ENCODE peak calls at places on chromosomes 6 and 20, in five cellular contexts. One of them, this sample, is unnamed.

GRCh38 chr6:135576055-135576454 is 78.5 kb upstream of the AHI1 start:
- DNase-seq in DMS153: peak
- DNase-seq in NCI-H226: peak
- DNase-seq in heart left ventricle: no peak
- DNase-seq in activated naive CD4-positive, alpha-beta T cell treated with Interleukin-2 at 50 U/mL for 16 hours: no peak
- DNase-seq in this sample: no peak

GRCh38 chr20:33685328-33686007 is 717 bp downstream of the E2F1 start:
- DNase-seq in DMS153: peak
- DNase-seq in heart left ventricle: no peak
- DNase-seq in NCI-H226: peak
- DNase-seq in activated naive CD4-positive, alpha-beta T cell treated with Interleukin-2 at 50 U/mL for 16 hours: peak
- DNase-seq in this sample: peak

GRCh38 chr20:63301671-63302070 is 8.7 kb downstream of the COL20A1 start:
- DNase-seq in NCI-H226: no peak
- DNase-seq in heart left ventricle: no peak
- DNase-seq in activated naive CD4-positive, alpha-beta T cell treated with Interleukin-2 at 50 U/mL for 16 hours: no peak
- DNase-seq in DMS153: no peak
- DNase-seq in this sample: no peak

GRCh38 chr20:51326241-51326819 is 216.2 kb downstream of the NFATC2 start:
- DNase-seq in heart left ventricle: no peak
- DNase-seq in DMS153: no peak
- DNase-seq in NCI-H226: no peak
- DNase-seq in activated naive CD4-positive, alpha-beta T cell treated with Interleukin-2 at 50 U/mL for 16 hours: peak
- DNase-seq in this sample: peak

GRCh38 chr20:63315982-63316491 is 23.1 kb downstream of the COL20A1 start:
- DNase-seq in activated naive CD4-positive, alpha-beta T cell treated with Interleukin-2 at 50 U/mL for 16 hours: no peak
- DNase-seq in DMS153: no peak
- DNase-seq in heart left ventricle: peak
- DNase-seq in NCI-H226: no peak
- DNase-seq in this sample: no peak

GRCh38 chr20:42352096-42352495 is 733.9 kb upstream of the CHD6 start:
- DNase-seq in DMS153: no peak
- DNase-seq in heart left ventricle: no peak
- DNase-seq in activated naive CD4-positive, alpha-beta T cell treated with Interleukin-2 at 50 U/mL for 16 hours: no peak
- DNase-seq in NCI-H226: no peak
- DNase-seq in this sample: no peak

GRCh38 chr6:99995916-99996315 is 1.9 kb upstream of the MCHR2 start:
- DNase-seq in heart left ventricle: no peak
- DNase-seq in NCI-H226: no peak
- DNase-seq in activated naive CD4-positive, alpha-beta T cell treated with Interleukin-2 at 50 U/mL for 16 hours: no peak
- DNase-seq in DMS153: no peak
- DNase-seq in this sample: no peak

GRCh38 chr6:1574895-1575212 is 34.9 kb upstream of the FOXC1 start:
- DNase-seq in DMS153: no peak
- DNase-seq in activated naive CD4-positive, alpha-beta T cell treated with Interleukin-2 at 50 U/mL for 16 hours: no peak
- DNase-seq in heart left ventricle: no peak
- DNase-seq in NCI-H226: no peak
- DNase-seq in this sample: no peak

GRCh38 chr20:32634041-32634805 is 39.5 kb downstream of the C20orf203 start:
- DNase-seq in NCI-H226: no peak
- DNase-seq in activated naive CD4-positive, alpha-beta T cell treated with Interleukin-2 at 50 U/mL for 16 hours: no peak
- DNase-seq in DMS153: no peak
- DNase-seq in heart left ventricle: no peak
- DNase-seq in this sample: no peak

GRCh38 chr6:57216235-57217101 is 5.6 kb downstream of the RAB23 start:
- DNase-seq in activated naive CD4-positive, alpha-beta T cell treated with Interleukin-2 at 50 U/mL for 16 hours: no peak
- DNase-seq in heart left ventricle: peak
- DNase-seq in NCI-H226: no peak
- DNase-seq in DMS153: no peak
- DNase-seq in this sample: peak

GRCh38 chr6:36075656-36076055 is 48.0 kb downstream of the MAPK14 start:
- DNase-seq in activated naive CD4-positive, alpha-beta T cell treated with Interleukin-2 at 50 U/mL for 16 hours: no peak
- DNase-seq in NCI-H226: no peak
- DNase-seq in heart left ventricle: no peak
- DNase-seq in DMS153: no peak
- DNase-seq in this sample: no peak

GRCh38 chr20:56626367-56627121 is 2.6 kb upstream of the TFAP2C start:
- DNase-seq in DMS153: no peak
- DNase-seq in heart left ventricle: no peak
- DNase-seq in activated naive CD4-positive, alpha-beta T cell treated with Interleukin-2 at 50 U/mL for 16 hours: no peak
- DNase-seq in NCI-H226: no peak
- DNase-seq in this sample: no peak

GRCh38 chr20:50876063-50876685 is 55.1 kb downstream of the ADNP start:
- DNase-seq in DMS153: no peak
- DNase-seq in NCI-H226: no peak
- DNase-seq in activated naive CD4-positive, alpha-beta T cell treated with Interleukin-2 at 50 U/mL for 16 hours: no peak
- DNase-seq in heart left ventricle: no peak
- DNase-seq in this sample: no peak

GRCh38 chr20:53387983-53388675 is 205.5 kb downstream of the ZNF217 start:
- DNase-seq in NCI-H226: no peak
- DNase-seq in heart left ventricle: no peak
- DNase-seq in DMS153: no peak
- DNase-seq in activated naive CD4-positive, alpha-beta T cell treated with Interleukin-2 at 50 U/mL for 16 hours: peak
- DNase-seq in this sample: no peak

GRCh38 chr6:142537612-142538478 is 236.0 kb downstream of the ADGRG6 start:
- DNase-seq in activated naive CD4-positive, alpha-beta T cell treated with Interleukin-2 at 50 U/mL for 16 hours: no peak
- DNase-seq in heart left ventricle: no peak
- DNase-seq in DMS153: peak
- DNase-seq in NCI-H226: peak
- DNase-seq in this sample: no peak

GRCh38 chr6:164040994-164041393 is 626.5 kb downstream of the QKI start:
- DNase-seq in DMS153: no peak
- DNase-seq in heart left ventricle: no peak
- DNase-seq in activated naive CD4-positive, alpha-beta T cell treated with Interleukin-2 at 50 U/mL for 16 hours: no peak
- DNase-seq in NCI-H226: no peak
- DNase-seq in this sample: no peak

GRCh38 chr20:45629496-45630100 is at the start of gene WFDC10A:
- DNase-seq in NCI-H226: peak
- DNase-seq in heart left ventricle: peak
- DNase-seq in DMS153: peak
- DNase-seq in activated naive CD4-positive, alpha-beta T cell treated with Interleukin-2 at 50 U/mL for 16 hours: peak
- DNase-seq in this sample: peak

GRCh38 chr6:12324096-12324495 is 33.9 kb downstream of the EDN1 start:
- DNase-seq in DMS153: no peak
- DNase-seq in activated naive CD4-positive, alpha-beta T cell treated with Interleukin-2 at 50 U/mL for 16 hours: no peak
- DNase-seq in heart left ventricle: no peak
- DNase-seq in NCI-H226: peak
- DNase-seq in this sample: no peak

GRCh38 chr6:121590438-121590837 is 155.0 kb downstream of the GJA1 start:
- DNase-seq in heart left ventricle: no peak
- DNase-seq in activated naive CD4-positive, alpha-beta T cell treated with Interleukin-2 at 50 U/mL for 16 hours: no peak
- DNase-seq in DMS153: no peak
- DNase-seq in NCI-H226: peak
- DNase-seq in this sample: no peak

GRCh38 chr6:130466744-130467052 is 100.9 kb downstream of the TMEM200A start:
- DNase-seq in DMS153: no peak
- DNase-seq in NCI-H226: no peak
- DNase-seq in activated naive CD4-positive, alpha-beta T cell treated with Interleukin-2 at 50 U/mL for 16 hours: no peak
- DNase-seq in heart left ventricle: no peak
- DNase-seq in this sample: no peak

GRCh38 chr6:84150680-84151079 is 76.8 kb downstream of the CEP162 start:
- DNase-seq in heart left ventricle: no peak
- DNase-seq in DMS153: no peak
- DNase-seq in NCI-H226: peak
- DNase-seq in activated naive CD4-positive, alpha-beta T cell treated with Interleukin-2 at 50 U/mL for 16 hours: no peak
- DNase-seq in this sample: no peak

GRCh38 chr6:159874475-159874874 is 16.3 kb upstream of the MAS1 start:
- DNase-seq in heart left ventricle: peak
- DNase-seq in DMS153: no peak
- DNase-seq in activated naive CD4-positive, alpha-beta T cell treated with Interleukin-2 at 50 U/mL for 16 hours: no peak
- DNase-seq in NCI-H226: no peak
- DNase-seq in this sample: no peak

This sample was measured in mucosa of descending colon.